ENCODE peak calls at places on chromosomes 4 and X, in four cellular contexts. O is choroid plexus epithelial cell; C is CD4-positive, CD25-positive, alpha-beta regulatory T cell; S is GM23248. I is an unnamed sample.

GRCh38 chr4:183468210-183469095 is 24.0 kb downstream of the CDKN2AIP start:
- DNase-seq in S (peak; percentile 71), C (no peak), O (peak; percentile 30), I (peak; percentile 51)

GRCh38 chr4:8200302-8200975 is 1.3 kb downstream of the SH3TC1 start:
- DNase-seq in O (peak; percentile 56), S (no peak), C (peak; percentile 32), I (no peak)

GRCh38 chr4:67918428-67918827 is 34.6 kb upstream of the TMPRSS11D start:
- DNase-seq in S (peak; percentile 14), C (no peak), O (no peak), I (no peak)

GRCh38 chrX:17616936-17617335 is 120.4 kb upstream of the SCML1 start:
- DNase-seq in O (no peak), C (no peak), S (no peak), I (no peak)

GRCh38 chrX:68867458-68868166 is 38.8 kb downstream of the EFNB1 start:
- DNase-seq in S (no peak), C (no peak), O (peak; percentile 34), I (no peak)

GRCh38 chrX:149521438-149521837 is 16.3 kb upstream of the IDS start:
- DNase-seq in C (peak; percentile 29), S (no peak), O (no peak), I (no peak)

GRCh38 chr4:7802093-7802726 is 137.5 kb downstream of the AFAP1 start:
- DNase-seq in S (peak; percentile 91), C (peak; percentile 46), O (peak; percentile 94), I (peak; percentile 93)

GRCh38 chr4:106618920-106619319 is 250.3 kb upstream of the GIMD1 start:
- DNase-seq in O (peak; percentile 30), C (no peak), S (peak; percentile 39), I (no peak)

GRCh38 chr4:16897351-16897750 is 1.1 kb downstream of the LDB2 start:
- DNase-seq in C (no peak), O (peak; percentile 50), S (peak; percentile 60), I (peak; percentile 56)

GRCh38 chrX:44735498-44735897 is 108.3 kb upstream of the DUSP21 start:
- DNase-seq in C (no peak), O (no peak), S (no peak), I (no peak)

GRCh38 chr4:83436680-83437079 is 18.9 kb downstream of the HELQ start:
- DNase-seq in O (no peak), C (no peak), S (no peak), I (no peak)

GRCh38 chr4:152036626-152037025 is 275.8 kb upstream of the GATB start:
- DNase-seq in O (no peak), S (peak; percentile 63), C (no peak), I (no peak)

GRCh38 chrX:79413009-79413408 is 45.9 kb upstream of the ITM2A start:
- DNase-seq in O (peak; percentile 26), C (no peak), S (peak; percentile 19), I (peak; percentile 25)

GRCh38 chr4:4869731-4870483 is 10.4 kb downstream of the MSX1 start:
- DNase-seq in O (no peak), S (peak; percentile 58), C (no peak), I (no peak)

GRCh38 chrX:65578346-65578745 is 43.8 kb upstream of the LAS1L start:
- DNase-seq in O (no peak), S (no peak), C (no peak), I (no peak)

GRCh38 chr4:76377922-76378321 is 43.0 kb downstream of the CCDC158 start:
- DNase-seq in O (peak; percentile 86), C (no peak), S (peak; percentile 42), I (peak; percentile 17)

GRCh38 chr4:1578301-1578781 is 105.8 kb downstream of the FAM53A start:
- DNase-seq in O (no peak), S (peak; percentile 39), C (no peak), I (peak; percentile 22)

GRCh38 chrX:48896611-48897011 is 957 bp downstream of the TIMM17B start:
- DNase-seq in S (peak; percentile 20), C (no peak), O (peak; percentile 46), I (no peak)

GRCh38 chr4:136864580-136865185 is 667.6 kb downstream of the PCDH18 start:
- DNase-seq in O (peak; percentile 91), C (no peak), S (peak; percentile 80), I (peak; percentile 95)

GRCh38 chrX:94831364-94831763 is 1157.4 kb downstream of the FAM133A start:
- DNase-seq in S (peak; percentile 18), C (no peak), O (peak; percentile 11), I (peak; percentile 38)

GRCh38 chr4:62899607-62900364 is 1509.5 kb downstream of the TECRL start:
- DNase-seq in S (no peak), O (no peak), C (no peak), I (no peak)

GRCh38 chr4:148770848-148771247 is 328.6 kb upstream of the NR3C2 start:
- DNase-seq in O (no peak), C (no peak), S (no peak), I (no peak)

GRCh38 chr4:48557478-48557877 is 67.4 kb downstream of the ZAR1 start:
- DNase-seq in C (no peak), O (peak; percentile 37), S (no peak), I (no peak)

GRCh38 chr4:106763044-106763443 is 273.1 kb downstream of the DKK2 start:
- DNase-seq in S (peak; percentile 56), O (peak; percentile 14), C (no peak), I (peak; percentile 52)

GRCh38 chr4:46445689-46446339 is 55.9 kb upstream of the GABRA2 start:
- DNase-seq in S (no peak), C (no peak), O (peak; percentile 29), I (no peak)

GRCh38 chr4:88672987-88673386 is 24.6 kb downstream of the NAP1L5 start:
- DNase-seq in C (no peak), S (peak; percentile 54), O (peak; percentile 75), I (peak; percentile 51)

GRCh38 chr4:39846135-39846534 is 131.6 kb downstream of the PDS5A start:
- DNase-seq in C (no peak), O (peak; percentile 10), S (peak; percentile 41), I (no peak)

GRCh38 chr4:144732584-144733130 is 86.7 kb downstream of the HHIP start:
- DNase-seq in O (no peak), C (no peak), S (peak; percentile 20), I (peak; percentile 40)

GRCh38 chrX:33188286-33188685 is 23.1 kb downstream of the DMD start:
- DNase-seq in O (no peak), C (no peak), S (no peak), I (no peak)
- H3K4me3 ChIP-seq in O (no peak overlapping the region), C (no peak overlapping the region), S (no peak overlapping the region), I (no peak overlapping the region)

GRCh38 chr4:78059524-78059889 is 2.4 kb downstream of the FRAS1 start:
- DNase-seq in S (peak; percentile 92), O (peak; percentile 78), C (no peak), I (peak; percentile 85)
- H3K4me3 ChIP-seq in S (peak overlapping the region; percentile 83), O (peak overlapping the region; percentile 60), C (no peak overlapping the region), I (peak overlapping the region; percentile 92)

GRCh38 chrX:1874899-1875298 is 260.0 kb downstream of the ASMT start:
- DNase-seq in C (no peak), S (no peak), O (no peak), I (no peak)
- H3K4me3 ChIP-seq in C (no peak overlapping the region), S (no peak overlapping the region), O (no peak overlapping the region), I (no peak overlapping the region)

GRCh38 chr4:161881370-161881769 is 282.4 kb downstream of the FSTL5 start:
- DNase-seq in O (no peak), C (no peak), S (no peak), I (no peak)

DNA sequence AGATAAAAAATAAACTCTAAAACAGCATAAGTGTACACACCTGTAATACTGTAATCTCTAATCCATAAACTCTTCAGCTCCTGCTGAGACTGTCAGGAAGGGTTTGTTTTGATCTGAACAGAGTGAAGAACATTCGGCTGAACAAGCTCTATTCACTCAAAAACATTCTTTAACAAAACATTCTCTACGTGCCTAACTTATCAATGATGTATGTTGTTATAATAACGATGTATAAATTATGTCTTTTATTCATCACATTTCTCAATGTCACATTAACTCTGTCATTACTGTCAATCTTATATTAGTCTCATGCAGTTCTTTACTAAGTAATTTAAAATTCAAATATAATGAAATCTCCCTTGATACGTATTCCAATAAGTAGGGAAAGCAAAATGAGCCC is 280.6 kb downstream of the FSTL5 start:
- DNase-seq in O (peak; percentile 6), S (no peak), C (no peak), I (no peak)
- H3K4me3 ChIP-seq in O (no peak overlapping the region), S (no peak overlapping the region), C (no peak overlapping the region), I (no peak overlapping the region)

GRCh38 chr4:84494518-84494917 is 4.6 kb downstream of the NKX6-1 start:
- DNase-seq in C (no peak), S (no peak), O (no peak), I (no peak)

GRCh38 chr4:84491420-84491819 is 7.7 kb downstream of the NKX6-1 start:
- DNase-seq in S (no peak), C (no peak), O (no peak), I (no peak)

GRCh38 chr4:84493092-84493850 is 5.8 kb downstream of the NKX6-1 start:
- DNase-seq in S (peak; percentile 54), C (no peak), O (no peak), I (peak; percentile 25)

GRCh38 chr4:84492290-84492689 is 6.8 kb downstream of the NKX6-1 start:
- DNase-seq in O (no peak), C (no peak), S (no peak), I (no peak)

DNA sequence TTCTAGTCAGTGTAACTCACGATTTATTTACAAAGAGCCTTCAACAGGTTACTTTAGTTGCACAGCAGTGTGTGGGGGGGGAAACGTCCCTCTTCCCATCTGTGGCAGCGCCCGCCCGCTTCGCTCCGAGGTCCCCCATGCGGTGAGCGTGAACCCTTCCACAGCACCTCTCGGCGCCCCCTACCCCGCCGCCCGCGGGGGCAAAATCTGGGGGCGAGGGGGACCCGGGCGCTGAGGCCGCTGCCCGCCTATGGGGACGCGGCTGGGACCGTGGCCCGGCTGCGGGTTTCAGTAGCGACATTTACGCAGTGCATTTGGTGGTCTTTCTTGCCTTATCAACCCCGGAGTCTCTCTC is 6.4 kb downstream of the NKX6-1 start:
- DNase-seq in C (no peak), O (no peak), S (no peak), I (no peak)
- H3K4me3 ChIP-seq in C (no peak overlapping the region), O (no peak overlapping the region), S (no peak overlapping the region), I (no peak overlapping the region)

DNA sequence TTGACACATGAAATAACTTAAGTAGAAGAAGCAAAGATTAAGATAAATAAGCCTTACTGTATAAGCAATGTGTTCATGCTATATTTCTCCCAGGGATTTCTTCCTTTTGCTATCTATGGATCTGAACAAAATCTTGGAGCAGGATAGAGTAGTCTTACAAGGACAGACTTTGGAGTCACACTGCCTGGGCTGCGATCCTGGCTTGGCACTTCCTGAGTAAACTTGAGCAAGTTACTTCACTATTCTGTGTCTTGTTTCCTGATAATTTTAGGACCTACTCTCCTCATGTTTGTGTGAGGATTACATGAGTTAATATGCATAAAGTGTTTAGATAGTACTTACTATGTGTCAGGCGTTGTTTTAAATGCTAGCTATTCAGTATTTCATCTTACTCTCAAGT is 339.9 kb upstream of the MAOA start:
- DNase-seq in O (no peak), C (no peak), S (no peak), I (no peak)
- H3K4me3 ChIP-seq in O (no peak overlapping the region), C (no peak overlapping the region), S (no peak overlapping the region), I (no peak overlapping the region)

GRCh38 chr4:147157860-147158701 is 212.4 kb upstream of the TTC29 start:
- DNase-seq in C (no peak), S (peak; percentile 40), O (peak; percentile 56), I (peak; percentile 77)
- H3K4me3 ChIP-seq in C (no peak overlapping the region), S (peak overlapping the region; percentile 79), O (peak overlapping the region; percentile 63), I (peak overlapping the region; percentile 81)

I was measured in adipocyte.